ENCODE peak calls at places on chromosomes 3 and 15, in five cellular contexts. Q is tibial nerve, E is H1, K is ovary, C is transverse colon. P is an unnamed sample. For H3K9me3 and H3K4me1, the result is how much of the 10 kb centered on the place peaks cover.

GRCh38 chr3:20912406-20912805 is 726.4 kb upstream of the SGO1 start:
- DNase-seq in E (no peak), K (no peak), C (no peak), Q (no peak), P (no peak)

GRCh38 chr3:30241721-30242120 is 364.7 kb upstream of the TGFBR2 start:
- DNase-seq in C (no peak), Q (no peak), E (no peak), K (no peak), P (no peak)

GRCh38 chr15:27342991-27343390 is 372.0 kb downstream of the GABRG3 start:
- DNase-seq in K (no peak), C (no peak), E (no peak), Q (no peak), P (no peak)

GRCh38 chr15:88701561-88702095 is 62.8 kb downstream of the ISG20 start:
- DNase-seq in K (no peak), C (peak), Q (no peak), E (no peak), P (no peak)

GRCh38 chr15:43541785-43542184 is 24.4 kb downstream of the MAP1A start:
- DNase-seq in K (no peak), Q (no peak), C (no peak), E (no peak), P (peak)

GRCh38 chr3:9396301-9396631 is 1.1 kb upstream of the SETD5 start:
- DNase-seq in E (peak), K (no peak), C (peak), Q (peak), P (peak)

GRCh38 chr3:126355251-126355650 is 2.0 kb downstream of the KLF15 start:
- DNase-seq in Q (no peak), C (no peak), E (no peak), K (no peak), P (peak)

GRCh38 chr3:114608293-114608692 is 314.5 kb downstream of the TIGIT start:
- DNase-seq in Q (no peak), K (no peak), E (no peak), C (no peak), P (peak)

GRCh38 chr3:99969133-99969532 is 145.2 kb downstream of the FILIP1L start:
- DNase-seq in E (no peak), C (no peak), K (no peak), Q (no peak), P (no peak)

GRCh38 chr15:70835826-70836225 is 18.1 kb downstream of the LARP6 start:
- DNase-seq in Q (no peak), E (no peak), C (no peak), K (peak), P (no peak)

GRCh38 chr3:155241559-155241958 is 51.9 kb downstream of the STRIT1 start:
- DNase-seq in K (no peak), C (no peak), Q (no peak), E (no peak), P (no peak)

GRCh38 chr15:60903221-60903620 is 325.9 kb downstream of the RORA start:
- DNase-seq in K (no peak), E (no peak), Q (no peak), C (no peak), P (no peak)

GRCh38 chr15:60907233-60907947 is 321.7 kb downstream of the RORA start:
- DNase-seq in K (no peak), Q (no peak), C (no peak), E (no peak), P (no peak)

GRCh38 chr15:60906275-60906674 is 322.8 kb downstream of the RORA start:
- DNase-seq in K (no peak), Q (no peak), E (no peak), C (no peak), P (no peak)

GRCh38 chr15:60908888-60909287 is 320.2 kb downstream of the RORA start:
- DNase-seq in K (no peak), Q (no peak), E (no peak), C (no peak), P (no peak)

GRCh38 chr15:60905587-60905986 is 323.5 kb downstream of the RORA start:
- DNase-seq in E (no peak), Q (no peak), K (no peak), C (peak), P (no peak)
- TF ChIP-seq CTCF in E (peak), Q (no peak), K (no peak), C (no peak), P (no peak)

GRCh38 chr15:79919090-79919748 is 22.4 kb upstream of the MTHFS start:
- DNase-seq in Q (no peak), K (no peak), C (no peak), E (no peak), P (no peak)

GRCh38 chr15:79914728-79915127 is 17.9 kb upstream of the MTHFS start:
- DNase-seq in Q (no peak), K (no peak), E (no peak), C (no peak), P (no peak)

GRCh38 chr15:79918278-79918677 is 21.5 kb upstream of the MTHFS start:
- DNase-seq in E (no peak), K (no peak), Q (no peak), C (no peak), P (no peak)

GRCh38 chr15:79919749-79920511 is 23.1 kb upstream of the MTHFS start:
- DNase-seq in E (no peak), C (no peak), Q (no peak), K (no peak), P (no peak)

GRCh38 chr15:79916424-79916823 is 19.6 kb upstream of the MTHFS start:
- DNase-seq in Q (no peak), E (no peak), K (no peak), C (no peak), P (no peak)
- H3K9me3 ChIP-seq in Q (half or more), E (under half), K (under half), C (half or more), P (under half)

GRCh38 chr3:190019840-190020239 is 100.9 kb downstream of the P3H2 start:
- DNase-seq in Q (no peak), C (no peak), E (no peak), K (no peak), P (no peak)

GRCh38 chr3:190018460-190018859 is 102.2 kb downstream of the P3H2 start:
- DNase-seq in E (no peak), K (no peak), Q (no peak), C (no peak), P (no peak)

GRCh38 chr3:190016966-190017365 is 103.7 kb downstream of the P3H2 start:
- DNase-seq in E (no peak), K (no peak), C (no peak), Q (no peak), P (no peak)

GRCh38 chr3:190019020-190019419 is 101.7 kb downstream of the P3H2 start:
- DNase-seq in C (no peak), Q (no peak), E (no peak), K (no peak), P (no peak)

GRCh38 chr3:190017575-190018288 is 103.0 kb downstream of the P3H2 start:
- DNase-seq in Q (no peak), C (peak), K (peak), E (no peak), P (no peak)
- H3K4me1 ChIP-seq in Q (under half), C (under half), K (under half), E (under half), P (under half)

GRCh38 chr3:197289726-197290125 is 8.7 kb downstream of the DLG1 start:
- DNase-seq in Q (no peak), C (no peak), K (no peak), E (no peak), P (no peak)
- TF ChIP-seq CTCF in Q (no peak), C (no peak), K (no peak), E (no peak), P (no peak)

DNA sequence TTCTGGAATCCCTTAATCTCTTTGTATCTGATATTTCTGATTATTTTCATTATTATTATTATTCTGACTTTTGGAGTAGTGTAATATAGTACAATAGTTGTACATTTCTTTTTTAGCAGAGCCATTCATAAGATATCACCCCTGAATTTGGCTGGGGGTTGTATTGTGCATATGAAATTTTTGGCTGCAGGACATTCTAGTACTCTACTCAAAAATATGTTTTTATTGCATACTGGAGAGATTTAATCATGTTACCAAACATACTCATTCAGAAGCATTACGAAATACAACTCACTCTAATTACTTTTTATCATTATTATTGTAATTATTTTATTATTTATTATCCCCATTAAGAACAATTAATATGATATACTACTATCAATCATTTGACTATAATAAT is 589.7 kb upstream of the KCNMB2 start:
- DNase-seq in K (no peak), E (no peak), Q (no peak), C (no peak), P (no peak)
- H3K9me3 ChIP-seq in K (under half), E (under half), Q (under half), C (under half), P (under half)

GRCh38 chr15:66389859-66390382 is 3.2 kb downstream of the MAP2K1 start:
- DNase-seq in Q (no peak), E (no peak), K (no peak), C (no peak), P (no peak)

GRCh38 chr15:66394472-66394871 is 7.8 kb downstream of the MAP2K1 start:
- DNase-seq in C (no peak), Q (no peak), E (no peak), K (no peak), P (no peak)

GRCh38 chr15:66399276-66399675 is 12.6 kb downstream of the MAP2K1 start:
- DNase-seq in Q (no peak), E (no peak), C (no peak), K (no peak), P (no peak)

GRCh38 chr15:66390670-66391069 is 4.0 kb downstream of the MAP2K1 start:
- DNase-seq in E (no peak), C (peak), K (no peak), Q (no peak), P (no peak)

GRCh38 chr15:66394912-66395311 is 8.2 kb downstream of the MAP2K1 start:
- DNase-seq in C (no peak), Q (no peak), K (no peak), E (no peak), P (no peak)
- H3K4me1 ChIP-seq in C (under half), Q (under half), K (under half), E (under half), P (under half)

GRCh38 chr15:83837946-83838571 is 184.1 kb downstream of the ADAMTSL3 start:
- DNase-seq in C (no peak), E (peak), Q (no peak), K (peak), P (no peak)
- TF ChIP-seq CTCF in C (peak), E (peak), Q (peak), K (no peak), P (peak)